ENCODE peak calls at places on chromosomes 11 and 22, in seven cellular contexts. M is GM12878, F is SK-N-SH, Q is H1, E is HCT116, C is K562, S is HepG2. Z is an unnamed sample.

GRCh38 chr11:1033016-1033798 is 3.3 kb downstream of the MUC6 start:
- DNase-seq in M (no peak), F (no peak), Q (no peak), E (no peak), C (no peak), S (no peak), Z (no peak)

GRCh38 chr11:125777309-125777708 is 1.3 kb downstream of the PATE2 start:
- DNase-seq in M (no peak), F (no peak), Q (no peak), E (no peak), C (no peak), S (no peak), Z (no peak)

GRCh38 chr11:3087821-3088800 is 30.9 kb upstream of the CARS1 start:
- DNase-seq in M (no peak), F (peak; percentile 29), Q (no peak), E (no peak), C (no peak), S (no peak), Z (no peak)

GRCh38 chr11:78717031-78717430 is 142.4 kb upstream of the NARS2 start:
- DNase-seq in M (no peak), F (no peak), Q (no peak), E (no peak), C (no peak), S (no peak), Z (no peak)

GRCh38 chr11:15258433-15259350 is 144.0 kb downstream of the INSC start:
- DNase-seq in M (no peak), F (no peak), Q (no peak), E (peak; percentile 51), C (no peak), S (peak; percentile 62), Z (peak; percentile 9)

GRCh38 chr22:38953577-38954413 is 3.6 kb upstream of the APOBEC3A start:
- DNase-seq in M (peak; percentile 85), F (no peak), Q (no peak), E (no peak), C (no peak), S (no peak), Z (no peak)

GRCh38 chr11:2445948-2446551 is 1.2 kb downstream of the KCNQ1 start:
- DNase-seq in M (no peak), F (peak; percentile 54), Q (no peak), E (no peak), C (no peak), S (no peak), Z (no peak)

GRCh38 chr22:22745225-22746060 is 101.0 kb downstream of the GGTLC2 start:
- DNase-seq in M (no peak), F (peak; percentile 28), Q (no peak), E (no peak), C (peak; percentile 82), S (peak; percentile 5), Z (peak; percentile 35)

GRCh38 chr22:35651085-35651484 is 2.8 kb downstream of the APOL6 start:
- DNase-seq in M (no peak), F (no peak), Q (no peak), E (no peak), C (no peak), S (no peak), Z (no peak)

GRCh38 chr22:20258584-20259335 is 9.4 kb downstream of the RTN4R start:
- DNase-seq in M (no peak), F (peak; percentile 50), Q (no peak), E (no peak), C (peak; percentile 91), S (no peak), Z (no peak)

GRCh38 chr11:2311456-2312201 is 9.8 kb downstream of the TSPAN32 start:
- DNase-seq in M (no peak), F (no peak), Q (no peak), E (no peak), C (no peak), S (no peak), Z (no peak)

GRCh38 chr22:37806409-37807338 is 1.1 kb upstream of the GCAT start:
- DNase-seq in M (no peak), F (peak; percentile 28), Q (no peak), E (no peak), C (peak; percentile 43), S (peak; percentile 34), Z (peak; percentile 35)

GRCh38 chr22:32354360-32355351 is 3.0 kb upstream of the RFPL3 start:
- DNase-seq in M (no peak), F (no peak), Q (no peak), E (peak; percentile 49), C (peak; percentile 30), S (no peak), Z (peak; percentile 38)

GRCh38 chr11:73469401-73469800 is 93.2 kb downstream of the RELT start:
- DNase-seq in M (no peak), F (peak; percentile 16), Q (no peak), E (no peak), C (no peak), S (no peak), Z (peak; percentile 63)

GRCh38 chr11:62804310-62805043 is 763 bp downstream of the NXF1 start:
- DNase-seq in M (no peak), F (no peak), Q (no peak), E (no peak), C (no peak), S (no peak), Z (no peak)

GRCh38 chr11:103157542-103157941 is 48.3 kb downstream of the DYNC2H1 start:
- DNase-seq in M (no peak), F (no peak), Q (no peak), E (no peak), C (no peak), S (no peak), Z (no peak)

GRCh38 chr11:10938650-10939387 is 81.0 kb upstream of the ZBED5 start:
- DNase-seq in M (no peak), F (no peak), Q (no peak), E (no peak), C (no peak), S (no peak), Z (no peak)

GRCh38 chr11:79616392-79616831 is 175.6 kb upstream of the TENM4 start:
- DNase-seq in M (no peak), F (no peak), Q (no peak), E (no peak), C (no peak), S (no peak), Z (no peak)

GRCh38 chr11:44986315-44986714 is 35.6 kb upstream of the TP53I11 start:
- DNase-seq in M (no peak), F (no peak), Q (no peak), E (no peak), C (no peak), S (no peak), Z (no peak)

GRCh38 chr22:47995718-47996117 is 1233.3 kb downstream of the TBC1D22A start:
- DNase-seq in M (no peak), F (no peak), Q (no peak), E (no peak), C (no peak), S (no peak), Z (no peak)
- TF ChIP-seq JUND in M (no peak), F (no peak), Q (no peak), E (no peak), C (no peak), S (no peak), Z (no peak)

GRCh38 chr11:9826390-9826789 is 162.5 kb downstream of the SWAP70 start:
- DNase-seq in M (no peak), F (no peak), Q (no peak), E (no peak), C (no peak), S (no peak), Z (no peak)

GRCh38 chr11:9823439-9823838 is 159.6 kb downstream of the SWAP70 start:
- DNase-seq in M (no peak), F (no peak), Q (no peak), E (no peak), C (no peak), S (no peak), Z (no peak)

GRCh38 chr11:9823887-9824385 is 160.1 kb downstream of the SWAP70 start:
- DNase-seq in M (no peak), F (no peak), Q (no peak), E (no peak), C (no peak), S (no peak), Z (no peak)

GRCh38 chr11:9825895-9826294 is 162.0 kb downstream of the SWAP70 start:
- DNase-seq in M (no peak), F (no peak), Q (no peak), E (no peak), C (no peak), S (peak; percentile 49), Z (no peak)

DNA sequence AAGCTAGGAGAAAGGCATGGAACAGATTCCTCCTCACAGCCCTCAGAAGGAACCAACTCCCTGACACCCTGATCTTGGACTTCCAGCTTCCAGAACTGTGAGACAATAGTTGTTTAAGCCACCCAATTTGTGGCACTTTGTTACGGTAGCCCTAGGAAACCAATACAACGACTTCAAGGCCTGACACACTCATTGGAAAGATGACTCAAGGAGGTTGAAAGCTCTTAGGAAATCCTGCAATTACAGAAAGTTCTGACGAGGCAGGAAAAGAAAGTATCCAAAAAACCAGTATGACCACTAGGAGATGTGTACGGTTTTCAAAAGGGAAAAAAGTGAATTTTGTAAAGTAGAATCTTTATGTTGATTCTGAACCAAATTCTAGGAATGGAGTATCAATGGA is 161.4 kb downstream of the SWAP70 start:
- DNase-seq in M (no peak), F (no peak), Q (no peak), E (no peak), C (no peak), S (no peak), Z (no peak)
- TF ChIP-seq JUND in M (no peak), F (no peak), Q (no peak), E (no peak), C (no peak), S (no peak), Z (no peak)

DNA sequence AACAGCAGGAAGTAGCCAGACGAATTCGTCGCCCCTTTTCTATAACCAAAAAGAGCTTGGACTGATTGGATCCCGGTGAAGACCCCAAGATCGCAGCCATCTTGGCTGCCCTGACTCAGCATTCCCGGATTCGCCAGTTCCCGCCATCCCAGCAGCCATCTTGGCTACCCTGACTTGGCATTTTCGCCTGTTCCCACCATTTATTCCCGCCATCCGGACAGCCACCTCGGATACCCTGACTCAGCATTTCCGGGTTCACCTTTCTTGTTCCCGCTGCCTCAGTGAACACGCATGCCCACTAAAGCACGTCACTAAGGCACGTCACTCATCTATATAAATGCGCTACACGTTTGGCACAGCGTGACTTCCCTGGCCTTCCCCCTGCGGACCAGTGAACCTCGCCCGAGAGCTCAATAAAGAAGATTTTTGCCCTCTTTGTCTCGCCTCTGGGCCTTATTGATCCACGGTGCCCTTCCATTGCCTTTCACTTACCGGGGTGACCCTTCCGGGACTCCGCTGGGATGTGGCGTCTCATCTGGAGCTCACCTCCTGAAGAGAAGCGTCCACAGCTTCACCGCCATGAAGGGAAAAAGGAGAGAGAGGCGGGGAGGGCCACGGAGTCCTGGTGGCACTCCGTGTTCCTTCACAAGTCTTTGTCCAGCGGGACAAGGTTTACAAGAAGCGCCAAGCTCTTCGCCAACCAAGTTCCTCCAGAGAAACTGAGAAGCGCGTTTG is 4.0 kb upstream of the OR56A3 start:
- DNase-seq in M (no peak), F (no peak), Q (no peak), E (no peak), C (no peak), S (no peak), Z (peak; percentile 86)
- TF ChIP-seq JUND in M (no peak), F (no peak), Q (no peak), E (no peak), C (no peak), S (no peak), Z (no peak)

DNA sequence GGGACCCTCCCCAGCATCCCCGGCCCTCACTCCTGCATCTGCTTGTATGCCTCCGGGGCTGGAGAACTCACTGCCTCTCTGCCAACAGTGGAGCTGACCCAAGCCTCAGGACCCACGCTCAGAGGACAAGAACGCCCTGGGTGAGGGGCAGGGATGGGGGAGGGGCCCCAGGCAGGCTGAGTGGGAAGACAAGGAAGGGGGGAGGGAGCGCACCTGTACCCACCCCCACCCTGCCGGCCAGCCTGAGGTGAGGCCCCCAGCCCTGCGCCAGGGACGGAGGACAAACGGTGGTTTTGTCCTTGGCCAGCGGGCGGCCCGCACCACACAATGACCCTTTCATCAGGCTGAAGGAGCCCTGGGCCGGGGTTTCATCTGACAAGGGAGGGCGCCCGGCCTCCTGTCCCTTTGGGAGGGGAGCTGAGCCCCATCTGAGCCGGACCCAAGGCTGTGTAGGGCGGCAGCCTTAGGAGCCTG is 10.0 kb downstream of the WNT7B start:
- DNase-seq in M (no peak), F (no peak), Q (no peak), E (no peak), C (no peak), S (peak; percentile 36), Z (no peak)
- TF ChIP-seq JUND in M (no peak), F (no peak), Q (no peak), E (no peak), C (no peak), S (no peak), Z (no peak)